ENCODE peak calls at places on chromosomes 1 and 21, in ten cellular contexts. D is breast epithelium, E is esophagus squamous epithelium, S is NT2/D1, H is astrocyte of the cerebellum, C is fibroblast of the aortic adventitia, J is aorta, K is colonic mucosa, X is OCI-LY7, W is WERI-Rb-1. Q is an unnamed sample.

GRCh38 chr1:55039342-55040082 is at the start of gene PCSK9:
- DNase-seq in S (no peak), H (no peak), J (peak), X (no peak), W (no peak), D (no peak), K (peak), C (peak), E (no peak), Q (no peak)

GRCh38 chr1:217048104-217048707 is 325.0 kb upstream of the ESRRG start:
- DNase-seq in H (no peak), D (no peak), E (no peak), S (peak), W (peak), X (peak), J (no peak), C (peak), K (no peak), Q (no peak)

GRCh38 chr1:155134858-155135415 is 715 bp upstream of the SLC50A1 start:
- DNase-seq in W (peak), S (no peak), X (no peak), E (peak), D (peak), C (peak), H (peak), K (peak), J (peak), Q (peak)

GRCh38 chr1:158028956-158029355 is 35.5 kb downstream of the KIRREL1 start:
- DNase-seq in D (no peak), J (no peak), K (no peak), C (peak), H (peak), S (no peak), W (no peak), X (no peak), E (no peak), Q (no peak)

GRCh38 chr1:179002552-179003345 is 22.9 kb upstream of the FAM20B start:
- DNase-seq in S (peak), C (peak), X (peak), J (peak), H (peak), D (no peak), K (peak), E (no peak), W (peak), Q (no peak)

GRCh38 chr1:216425577-216425976 is 2.3 kb upstream of the USH2A start:
- DNase-seq in W (peak), C (peak), K (no peak), D (no peak), E (no peak), S (no peak), J (no peak), H (no peak), X (no peak), Q (no peak)

GRCh38 chr1:236016782-236017400 is 48.0 kb downstream of the NID1 start:
- DNase-seq in X (no peak), H (no peak), W (no peak), E (no peak), K (no peak), D (no peak), S (no peak), J (no peak), C (peak), Q (no peak)

GRCh38 chr1:43947890-43948437 is 1.2 kb downstream of the IPO13 start:
- DNase-seq in H (no peak), J (no peak), D (no peak), W (no peak), K (no peak), E (no peak), C (peak), X (no peak), S (no peak), Q (no peak)

GRCh38 chr1:17633654-17634053 is 94.2 kb downstream of the ARHGEF10L start:
- DNase-seq in J (peak), D (no peak), E (no peak), W (no peak), K (no peak), S (no peak), X (no peak), C (peak), H (peak), Q (no peak)

GRCh38 chr1:241310451-241310850 is 46.6 kb downstream of the RGS7 start:
- DNase-seq in W (no peak), J (no peak), D (no peak), S (no peak), H (no peak), X (no peak), C (no peak), K (no peak), E (no peak), Q (peak)

GRCh38 chr1:183580281-183580682 is 10.0 kb downstream of the NCF2 start:
- DNase-seq in C (peak), K (no peak), H (no peak), S (no peak), E (no peak), W (peak), X (peak), D (no peak), J (no peak), Q (no peak)

GRCh38 chr1:115980998-115981993 is 5.0 kb downstream of the SLC22A15 start:
- DNase-seq in K (peak), C (peak), S (no peak), D (no peak), E (no peak), J (no peak), W (peak), X (peak), H (peak), Q (no peak)

DNA sequence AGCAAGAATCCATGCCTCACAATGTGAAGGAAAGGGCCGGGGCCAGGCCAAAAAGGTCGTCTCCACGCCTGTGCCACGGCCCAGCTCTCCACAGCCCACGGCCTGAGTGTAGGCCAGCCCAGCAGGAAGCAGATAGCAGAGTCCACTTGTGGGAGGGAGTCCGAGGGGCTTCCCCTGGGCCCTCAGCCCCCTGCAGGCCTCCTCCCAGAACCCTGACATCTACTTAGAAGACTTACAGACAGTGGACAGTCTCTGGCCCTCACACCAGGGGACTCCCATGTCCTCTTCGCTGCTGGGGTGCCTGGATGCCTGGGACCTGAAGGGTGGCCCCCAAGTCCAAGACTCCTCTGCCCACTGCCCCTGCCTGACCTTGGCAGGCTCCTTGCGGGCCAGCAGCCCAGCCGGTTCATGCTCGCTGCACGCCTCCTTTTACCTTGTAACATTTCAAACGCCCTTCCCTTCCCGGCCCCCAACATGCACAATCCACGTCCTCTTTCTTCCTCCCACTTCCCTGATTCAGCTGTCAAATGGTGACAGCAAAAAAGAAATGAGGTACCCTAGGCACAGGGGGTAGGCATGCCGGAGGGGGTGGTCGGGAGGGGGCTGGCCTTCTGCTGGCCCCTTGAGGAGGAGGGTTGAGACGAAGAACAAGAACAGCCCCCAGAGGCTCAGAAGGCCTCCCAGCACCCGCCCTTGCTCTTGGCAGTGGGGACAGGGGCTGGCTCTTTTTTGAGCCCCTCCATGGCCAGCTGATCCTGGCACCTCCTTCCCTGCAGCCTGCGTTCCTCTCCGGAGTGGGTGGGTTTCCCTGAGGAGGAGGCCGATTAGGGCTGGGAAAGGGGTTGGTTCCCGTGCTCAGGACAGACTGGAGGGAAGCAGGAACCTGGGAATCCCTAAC is 998 bp upstream of the PTPN7 start:
- DNase-seq in J (no peak), K (no peak), E (no peak), S (no peak), W (peak), X (peak), D (no peak), H (no peak), C (no peak), Q (no peak)
- H3K4me3 ChIP-seq in J (no peak), K (no peak), E (peak), S (no peak), W (no peak), X (peak), D (no peak), H (no peak), C (no peak), Q (no peak)

GRCh38 chr1:12511516-12512468 is 106.2 kb downstream of the DHRS3 start:
- DNase-seq in X (no peak), H (no peak), C (peak), J (no peak), D (no peak), K (no peak), S (no peak), W (no peak), E (no peak), Q (no peak)

GRCh38 chr1:12507631-12508030 is 110.4 kb downstream of the DHRS3 start:
- DNase-seq in D (no peak), S (no peak), X (no peak), C (no peak), E (no peak), W (no peak), K (no peak), H (no peak), J (no peak), Q (no peak)

GRCh38 chr1:12508849-12509248 is 109.2 kb downstream of the DHRS3 start:
- DNase-seq in W (no peak), K (no peak), X (no peak), H (no peak), C (no peak), J (no peak), S (no peak), E (no peak), D (no peak), Q (no peak)

GRCh38 chr1:12513176-12513575 is 104.8 kb downstream of the DHRS3 start:
- DNase-seq in J (no peak), X (no peak), W (no peak), C (no peak), H (no peak), S (no peak), E (no peak), K (no peak), D (no peak), Q (no peak)

GRCh38 chr1:12511128-12511484 is 106.9 kb downstream of the DHRS3 start:
- DNase-seq in C (no peak), H (no peak), J (no peak), W (no peak), S (no peak), K (no peak), X (no peak), E (no peak), D (no peak), Q (no peak)
- H3K4me3 ChIP-seq in C (no peak), H (no peak), J (no peak), W (no peak), S (no peak), K (no peak), X (no peak), E (peak), D (no peak), Q (no peak)

DNA sequence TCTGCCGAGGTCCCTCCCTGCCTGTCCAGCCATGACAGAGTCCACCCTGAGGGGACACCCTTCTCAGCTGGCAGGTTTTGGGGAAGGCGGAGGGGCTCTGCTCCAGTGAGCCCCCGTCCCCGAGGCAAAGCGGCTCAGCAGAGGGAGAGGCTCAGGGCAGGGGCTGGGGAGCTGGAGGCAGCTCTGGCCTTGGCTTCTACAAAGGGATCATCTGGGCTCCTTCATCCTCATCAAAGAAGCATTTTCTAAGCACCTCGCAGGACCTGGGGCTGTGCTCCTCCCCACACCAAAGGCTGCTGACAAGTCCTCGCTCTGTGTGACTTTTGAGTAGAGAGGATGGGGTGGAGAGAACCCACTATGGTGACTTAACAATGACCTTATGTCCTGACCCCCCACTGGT is 21.0 kb upstream of the CLSTN1 start:
- DNase-seq in S (no peak), J (no peak), C (no peak), E (no peak), K (no peak), W (peak), D (no peak), H (no peak), X (no peak), Q (no peak)
- H3K4me3 ChIP-seq in S (no peak), J (no peak), C (no peak), E (no peak), K (no peak), W (no peak), D (no peak), H (no peak), X (no peak), Q (no peak)

GRCh38 chr21:36464590-36464989 is 15.3 kb downstream of the CLDN14 start:
- DNase-seq in K (no peak), W (no peak), D (no peak), S (no peak), J (no peak), H (no peak), C (no peak), X (no peak), E (no peak), Q (no peak)
- H3K4me3 ChIP-seq in K (no peak), W (no peak), D (no peak), S (no peak), J (no peak), H (no peak), C (no peak), X (no peak), E (no peak), Q (no peak)

DNA sequence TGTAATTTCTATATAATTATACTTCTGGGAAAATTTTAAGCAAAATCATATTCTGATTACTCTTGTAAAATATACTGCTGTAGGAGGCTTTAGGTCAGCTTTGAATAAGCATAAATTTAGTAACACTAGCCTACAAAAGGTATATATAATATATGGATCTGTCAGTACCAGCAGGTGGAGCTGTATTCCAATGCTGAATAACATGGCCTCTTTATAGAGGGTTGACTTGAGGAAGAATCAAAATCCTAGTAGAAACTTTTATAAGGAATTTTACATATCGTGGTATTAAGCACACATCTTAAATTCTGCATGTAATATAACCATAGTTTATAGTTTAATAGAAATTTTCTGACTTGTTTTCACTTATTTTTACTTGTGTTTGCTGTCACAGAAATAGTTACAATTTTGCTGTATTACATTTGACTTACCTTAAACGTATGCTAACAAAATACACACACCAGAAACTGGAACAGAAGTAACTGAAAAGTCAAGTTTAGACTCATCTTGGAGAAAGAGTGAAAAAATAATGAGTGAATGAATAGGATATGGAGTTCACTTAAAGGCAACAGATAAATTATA is 79.3 kb downstream of the HMCN1 start:
- DNase-seq in D (no peak), S (peak), C (peak), K (peak), H (peak), X (peak), J (no peak), W (no peak), E (no peak), Q (no peak)
- H3K4me3 ChIP-seq in D (no peak), S (no peak), C (no peak), K (no peak), H (no peak), X (no peak), J (no peak), W (no peak), E (no peak), Q (no peak)

GRCh38 chr1:3155056-3155805 is 86.2 kb downstream of the PRDM16 start:
- DNase-seq in D (no peak), W (no peak), X (no peak), E (no peak), S (no peak), C (no peak), J (no peak), H (no peak), K (no peak), Q (no peak)
- H3K4me3 ChIP-seq in D (no peak), W (no peak), X (no peak), E (no peak), S (no peak), C (no peak), J (no peak), H (no peak), K (no peak), Q (no peak)

Q was measured in skeletal muscle cell.